ENCODE peak calls at places on chromosomes 1 and 21, in eight cellular contexts. L is body of pancreas, A is left cardiac atrium, T is activated B cell treated with CpG ODN at 0.5 μM for 24 hours, O is left lung, G is left ventricle myocardium superior, B is heart right ventricle, W is RWPE2. N is an unnamed sample.
A peak's percentile ranks its signal among the peaks of the same experiment; 100 is the strongest.

GRCh38 chr1:207007352-207008033 is 25.1 kb downstream of the C1orf116 start:
- ATAC-seq in G (no peak), W (peak; percentile 89), B (no peak), O (peak; percentile 28), A (no peak), T (no peak), L (peak; percentile 80), N (no peak)

GRCh38 chr21:17467392-17467791 is 45.5 kb upstream of the CXADR start:
- ATAC-seq in O (peak; percentile 59), T (no peak), A (peak; percentile 34), B (no peak), L (peak; percentile 52), W (no peak), G (peak; percentile 55), N (no peak)

GRCh38 chr21:27365394-27365793 is 398.5 kb upstream of the ADAMTS5 start:
- ATAC-seq in L (no peak), T (no peak), G (no peak), B (no peak), A (no peak), O (no peak), W (peak; percentile 48), N (no peak)

GRCh38 chr1:155976913-155977606 is 1.3 kb downstream of the ARHGEF2 start:
- ATAC-seq in T (no peak), O (peak; percentile 3), L (no peak), B (no peak), W (peak; percentile 10), A (no peak), G (no peak), N (no peak)

GRCh38 chr1:23980725-23981063 is 567 bp upstream of the SRSF10 start:
- ATAC-seq in T (peak; percentile 16), A (no peak), W (peak; percentile 72), B (peak; percentile 28), O (peak; percentile 5), L (no peak), G (peak; percentile 10), N (peak; percentile 72)

GRCh38 chr21:37423103-37423502 is 56.5 kb downstream of the DYRK1A start:
- ATAC-seq in W (no peak), O (no peak), L (no peak), T (no peak), B (no peak), A (no peak), G (no peak), N (no peak)

GRCh38 chr1:219347376-219347775 is 173.7 kb downstream of the LYPLAL1 start:
- ATAC-seq in O (no peak), A (no peak), T (no peak), W (no peak), B (no peak), G (no peak), L (no peak), N (no peak)

GRCh38 chr1:108719654-108720435 is 7.1 kb downstream of the FNDC7 start:
- ATAC-seq in O (peak; percentile 52), W (peak; percentile 99), A (peak; percentile 32), T (peak; percentile 49), G (peak; percentile 28), L (no peak), B (peak; percentile 34), N (no peak)

GRCh38 chr1:201493757-201494617 is 12.9 kb downstream of the CSRP1 start:
- ATAC-seq in L (peak; percentile 43), G (peak; percentile 47), B (peak; percentile 23), A (peak; percentile 42), T (no peak), O (peak; percentile 10), W (no peak), N (no peak)

GRCh38 chr1:41353744-41354143 is 7.5 kb upstream of the FOXO6 start:
- ATAC-seq in A (no peak), B (no peak), L (no peak), O (no peak), T (no peak), W (no peak), G (no peak), N (peak; percentile 37)

GRCh38 chr1:172763088-172763487 is 104.2 kb downstream of the FASLG start:
- ATAC-seq in B (no peak), O (no peak), G (no peak), T (no peak), L (no peak), A (no peak), W (no peak), N (no peak)

GRCh38 chr1:231334952-231335351 is 2.7 kb downstream of the EXOC8 start:
- ATAC-seq in W (no peak), L (no peak), A (no peak), B (no peak), G (no peak), T (no peak), O (no peak), N (no peak)

GRCh38 chr1:178941261-178941689 is 70.4 kb upstream of the ANGPTL1 start:
- ATAC-seq in B (no peak), T (no peak), W (no peak), L (no peak), O (no peak), A (no peak), G (no peak), N (no peak)

GRCh38 chr1:78060857-78061563 is 15.2 kb downstream of the GIPC2 start:
- ATAC-seq in W (peak; percentile 54), G (no peak), O (no peak), A (no peak), L (no peak), B (no peak), T (no peak), N (peak; percentile 81)

GRCh38 chr1:202122639-202123335 is at the start of gene GPR37L1:
- ATAC-seq in A (peak; percentile 82), L (peak; percentile 52), W (no peak), B (peak; percentile 58), G (peak; percentile 68), O (peak; percentile 81), T (no peak), N (no peak)

GRCh38 chr1:55558515-55558914 is 343.4 kb upstream of the USP24 start:
- ATAC-seq in W (no peak), G (peak; percentile 24), T (no peak), O (no peak), L (no peak), A (no peak), B (no peak), N (no peak)

GRCh38 chr1:219398815-219399396 is 214.0 kb downstream of the ZC3H11B start:
- ATAC-seq in L (no peak), B (peak; percentile 97), G (peak; percentile 98), T (no peak), O (no peak), A (peak; percentile 88), W (no peak), N (no peak)

GRCh38 chr21:25942145-25942544 is 207.4 kb downstream of the GABPA start:
- ATAC-seq in B (no peak), A (no peak), T (no peak), G (peak; percentile 46), W (no peak), L (no peak), O (no peak), N (no peak)

N was measured in stimulated activated memory B cell treated with anti-CD40 and anti-IgM and Interleukin-4, amounts not matched to agents 10 μg/mL and 1 μg/mL and 100 μg/mL, for 72 hours.